ENCODE peak calls at places on chromosome 17, in six cellular contexts. G is breast epithelium, R is stomach, C is prostate gland, Z is GM12878, W is endothelial cell of umbilical vein. U is an unnamed sample.

GRCh38 chr17:40366861-40367518 is 2.5 kb upstream of the GJD3 start:
- DNase-seq in G (no peak), W (no peak), C (no peak), R (no peak), Z (no peak), U (no peak)

GRCh38 chr17:82328141-82328993 is 5.2 kb downstream of the SECTM1 start:
- DNase-seq in R (peak; percentile 61), Z (no peak), G (no peak), C (no peak), W (no peak), U (no peak)

GRCh38 chr17:2388020-2388704 is 12.7 kb downstream of the MNT start:
- DNase-seq in Z (no peak), G (no peak), W (no peak), C (no peak), R (no peak), U (no peak)

GRCh38 chr17:28335959-28336871 is 654 bp downstream of the TNFAIP1 start:
- DNase-seq in G (peak; percentile 76), C (peak; percentile 34), W (peak; percentile 91), Z (no peak), R (peak; percentile 68), U (peak; percentile 76)

GRCh38 chr17:45756266-45756989 is 27.7 kb upstream of the CRHR1 start:
- DNase-seq in G (no peak), W (no peak), R (no peak), C (no peak), Z (no peak), U (no peak)

GRCh38 chr17:74677558-74678466 is 34.9 kb downstream of the CD300LF start:
- DNase-seq in G (no peak), R (no peak), Z (no peak), C (no peak), W (no peak), U (peak; percentile 36)

GRCh38 chr17:16432017-16432416 is 16.6 kb downstream of the TRPV2 start:
- DNase-seq in R (no peak), W (no peak), G (no peak), C (no peak), Z (no peak), U (no peak)

GRCh38 chr17:81735181-81736102 is 23.4 kb downstream of the SLC25A10 start:
- DNase-seq in W (no peak), C (peak; percentile 49), G (no peak), R (peak; percentile 63), Z (peak; percentile 26), U (peak; percentile 79)

GRCh38 chr17:9389116-9389515 is 186.5 kb downstream of the STX8 start:
- DNase-seq in C (no peak), Z (peak; percentile 68), G (no peak), W (peak; percentile 67), R (no peak), U (peak; percentile 53)

GRCh38 chr17:17868637-17869522 is 32.1 kb upstream of the SREBF1 start:
- DNase-seq in R (no peak), Z (no peak), W (peak; percentile 88), C (no peak), G (no peak), U (no peak)

GRCh38 chr17:32341857-32342602 is at the start of gene C17orf75:
- DNase-seq in R (peak; percentile 83), W (peak; percentile 73), C (peak; percentile 66), G (peak; percentile 62), Z (peak; percentile 42), U (peak; percentile 81)

GRCh38 chr17:38613981-38614779 is 8.4 kb upstream of the SRCIN1 start:
- DNase-seq in W (no peak), C (no peak), R (no peak), Z (no peak), G (no peak), U (no peak)

GRCh38 chr17:80783461-80783860 is 208.2 kb upstream of the CHMP6 start:
- DNase-seq in C (no peak), R (no peak), Z (no peak), W (no peak), G (no peak), U (no peak)

GRCh38 chr17:81303385-81303784 is 8.3 kb upstream of the SLC38A10 start:
- DNase-seq in C (no peak), R (no peak), Z (no peak), W (no peak), G (no peak), U (no peak)

GRCh38 chr17:39631403-39631802 is 4.7 kb downstream of the PPP1R1B start:
- DNase-seq in G (peak; percentile 53), C (peak; percentile 83), W (no peak), R (no peak), Z (no peak), U (no peak)

GRCh38 chr17:76272541-76273434 is 7.6 kb downstream of the UBALD2 start:
- DNase-seq in C (no peak), R (no peak), W (no peak), G (no peak), Z (no peak), U (no peak)

GRCh38 chr17:10815318-10815717 is 11.4 kb upstream of the TMEM238L start:
- DNase-seq in R (peak; percentile 73), C (peak; percentile 16), W (no peak), Z (no peak), G (no peak), U (no peak)

GRCh38 chr17:57666198-57666870 is 78.8 kb downstream of the CCDC182 start:
- DNase-seq in G (no peak), R (no peak), Z (no peak), W (no peak), C (no peak), U (no peak)

GRCh38 chr17:81445642-81446500 is 50.6 kb downstream of the BAHCC1 start:
- DNase-seq in R (no peak), C (no peak), W (no peak), G (no peak), Z (no peak), U (no peak)

GRCh38 chr17:45432405-45433113 is at the start of gene ARHGAP27:
- DNase-seq in G (no peak), Z (no peak), R (peak; percentile 54), C (no peak), W (peak; percentile 41), U (peak; percentile 89)

GRCh38 chr17:19392303-19392702 is 5.3 kb upstream of the MFAP4 start:
- DNase-seq in Z (no peak), C (no peak), R (no peak), G (no peak), W (no peak), U (no peak)

GRCh38 chr17:7281074-7281952 is at the start of gene SLC2A4:
- DNase-seq in G (peak; percentile 93), R (peak; percentile 96), Z (peak; percentile 41), C (peak; percentile 96), W (peak; percentile 94), U (peak; percentile 96)
- TF ChIP-seq POLR2A in G (no peak), R (no peak), Z (peak; percentile 28), C (peak; percentile 62), W (no peak), U (no peak)

GRCh38 chr17:50588391-50589111 is 28.0 kb downstream of the CACNA1G start:
- DNase-seq in Z (no peak), C (no peak), G (no peak), W (peak; percentile 7), R (peak; percentile 32), U (peak; percentile 33)
- TF ChIP-seq POLR2AphosphoS5 in Z (no peak), C (no peak), G (no peak), W (no peak), R (no peak), U (no peak)

GRCh38 chr17:43679911-43680310 is 18.2 kb upstream of the MEOX1 start:
- DNase-seq in W (no peak), G (no peak), C (no peak), R (no peak), Z (no peak), U (no peak)
- H3K4me1 ChIP-seq in W (no peaks in the 10 kb centered on the region), G (no peaks in the 10 kb centered on the region), C (no peaks in the 10 kb centered on the region), R (no peaks in the 10 kb centered on the region), Z (peaks cover 7% of the 10 kb centered on the region), U (peaks cover 13% of the 10 kb centered on the region)

GRCh38 chr17:43216762-43217613 is 5.3 kb downstream of the TMEM106A start:
- DNase-seq in Z (no peak), R (no peak), G (peak; percentile 13), C (no peak), W (no peak), U (no peak)
- TF ChIP-seq POLR2A in Z (no peak), R (no peak), G (no peak), C (no peak), W (no peak), U (no peak)

DNA sequence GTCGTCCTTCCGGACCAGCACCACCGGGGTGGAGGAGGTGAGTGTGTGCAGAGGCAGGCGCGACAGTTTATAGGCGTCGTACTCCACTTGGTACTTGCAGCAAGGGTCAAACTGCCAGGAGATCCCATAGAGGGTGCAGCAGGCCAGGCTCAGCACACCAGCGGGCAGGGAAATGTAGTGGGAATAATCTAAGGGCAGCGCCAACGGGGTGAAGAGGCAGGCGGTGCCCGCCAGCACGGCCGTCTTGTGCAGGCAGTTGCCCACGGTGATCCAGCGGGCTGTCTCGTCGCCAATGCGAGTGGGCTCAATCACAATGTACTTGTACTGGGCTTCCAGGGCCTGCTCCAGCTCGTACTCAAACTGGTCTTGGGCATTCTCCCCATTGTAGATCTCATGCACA is 15.6 kb downstream of the TMEM11 start:
- DNase-seq in Z (no peak), G (no peak), W (no peak), R (no peak), C (no peak), U (no peak)
- TF ChIP-seq POLR2AphosphoS5 in Z (no peak), G (no peak), W (no peak), R (no peak), C (no peak), U (no peak)

U was measured in upper lobe of left lung.